ENCODE peak calls at places on chromosomes 16 and 17, in ten cellular contexts. X is head of caudate nucleus; D is NCI-H82; G is HEK293T; J is heart left ventricle; V is T-helper 1 cell; K is HT-29; M is CD8-positive, alpha-beta T cell; Q is AML-193; O is activated CD8-positive, alpha-beta memory T cell treated with anti-CD3 and anti-CD28 coated beads for 4 hours. Z is an unnamed sample.

GRCh38 chr17:69528035-69528434 is 113.5 kb downstream of the MAP2K6 start:
- DNase-seq in V (no peak), G (no peak), K (no peak), M (no peak), X (no peak), O (no peak), J (no peak), Q (no peak), D (no peak), Z (no peak)

GRCh38 chr16:56505174-56505573 is 14.7 kb downstream of the BBS2 start:
- DNase-seq in J (no peak), X (no peak), Q (no peak), O (no peak), K (no peak), M (no peak), V (no peak), G (no peak), D (no peak), Z (no peak)

GRCh38 chr17:57957120-57957850 is 2.1 kb upstream of the CUEDC1 start:
- DNase-seq in V (no peak), Q (no peak), D (no peak), O (no peak), X (no peak), G (no peak), K (no peak), M (no peak), J (peak), Z (no peak)

GRCh38 chr17:13410874-13411273 is 190.9 kb downstream of the HS3ST3A1 start:
- DNase-seq in V (no peak), J (no peak), O (no peak), Q (peak), X (no peak), K (no peak), D (no peak), G (no peak), M (no peak), Z (no peak)

GRCh38 chr17:73436966-73437365 is 125.2 kb upstream of the CDC42EP4 start:
- DNase-seq in V (no peak), Q (no peak), K (no peak), M (no peak), G (no peak), D (no peak), O (no peak), J (no peak), X (no peak), Z (no peak)

GRCh38 chr16:10609410-10609774 is 29.0 kb upstream of the EMP2 start:
- DNase-seq in D (no peak), M (no peak), O (no peak), G (no peak), Q (no peak), V (no peak), J (no peak), K (no peak), X (no peak), Z (peak)

GRCh38 chr16:56193951-56194726 is 2.9 kb downstream of the GNAO1 start:
- DNase-seq in G (peak), X (peak), O (no peak), K (no peak), J (peak), M (peak), V (peak), D (peak), Q (no peak), Z (no peak)

GRCh38 chr16:68732068-68732680 is 4.9 kb upstream of the CDH1 start:
- DNase-seq in O (no peak), D (peak), J (no peak), V (no peak), M (no peak), Q (no peak), G (peak), K (peak), X (no peak), Z (no peak)

GRCh38 chr17:82803185-82803584 is 36.6 kb downstream of the ZNF750 start:
- DNase-seq in Q (no peak), M (no peak), D (no peak), O (no peak), J (no peak), V (no peak), X (no peak), G (no peak), K (no peak), Z (no peak)

GRCh38 chr17:7591596-7591995 is 1.7 kb upstream of the SOX15 start:
- DNase-seq in J (no peak), Q (no peak), V (no peak), X (no peak), K (no peak), D (no peak), G (no peak), M (no peak), O (no peak), Z (no peak)

GRCh38 chr17:41775394-41776226 is 10.9 kb downstream of the JUP start:
- DNase-seq in K (peak), D (no peak), Q (no peak), M (no peak), O (no peak), G (no peak), X (peak), J (peak), V (no peak), Z (no peak)

GRCh38 chr17:17241656-17242055 is 4.7 kb upstream of the FLCN start:
- DNase-seq in G (no peak), Q (no peak), O (no peak), V (no peak), X (no peak), J (no peak), D (no peak), M (no peak), K (no peak), Z (no peak)

GRCh38 chr17:2897605-2898004 is 101.4 kb downstream of the RAP1GAP2 start:
- DNase-seq in M (no peak), K (no peak), D (no peak), G (no peak), O (no peak), V (no peak), Q (no peak), J (no peak), X (no peak), Z (no peak)

GRCh38 chr16:5060073-5060641 is 5.6 kb downstream of the C16orf89 start:
- DNase-seq in M (no peak), D (no peak), G (no peak), O (no peak), J (no peak), V (no peak), X (no peak), Q (no peak), K (no peak), Z (no peak)

GRCh38 chr17:12402963-12403622 is 262.6 kb upstream of the MYOCD start:
- DNase-seq in G (no peak), K (no peak), J (no peak), V (no peak), X (no peak), M (no peak), Q (no peak), D (peak), O (no peak), Z (peak)

GRCh38 chr16:1078579-1079021 is 6.1 kb downstream of the SSTR5 start:
- DNase-seq in J (no peak), G (no peak), K (peak), Q (no peak), M (no peak), O (no peak), D (peak), X (no peak), V (no peak), Z (no peak)

GRCh38 chr17:69468211-69468610 is 53.7 kb downstream of the MAP2K6 start:
- DNase-seq in M (no peak), V (no peak), X (no peak), Q (no peak), O (no peak), D (peak), K (no peak), G (no peak), J (no peak), Z (no peak)

GRCh38 chr17:11768981-11769380 is 170.7 kb downstream of the DNAH9 start:
- DNase-seq in X (no peak), V (no peak), M (no peak), Q (no peak), J (no peak), G (no peak), K (no peak), D (no peak), O (no peak), Z (no peak)

GRCh38 chr17:40097931-40098845 is 2.2 kb downstream of the NR1D1 start:
- DNase-seq in Q (peak), V (no peak), J (peak), K (peak), O (no peak), G (no peak), D (no peak), M (no peak), X (no peak), Z (peak)

GRCh38 chr16:2155091-2156024 is at the start of gene TRAF7:
- DNase-seq in G (peak), M (peak), V (peak), O (peak), X (peak), D (peak), J (peak), Q (peak), K (peak), Z (peak)

GRCh38 chr17:45341389-45342158 is 24.8 kb upstream of the MAP3K14 start:
- DNase-seq in M (no peak), G (peak), Q (no peak), K (peak), X (no peak), O (no peak), V (no peak), J (peak), D (peak), Z (peak)

GRCh38 chr17:55089955-55090573 is 121.5 kb downstream of the STXBP4 start:
- DNase-seq in D (no peak), X (peak), Q (no peak), G (no peak), M (no peak), V (peak), O (peak), J (no peak), K (peak), Z (no peak)

GRCh38 chr17:42403150-42403549 is 14.9 kb upstream of the STAT3 start:
- DNase-seq in K (no peak), V (peak), X (no peak), M (peak), J (no peak), G (no peak), D (peak), O (peak), Q (peak), Z (no peak)

GRCh38 chr16:89574681-89575246 is 794 bp upstream of the CPNE7 start:
- DNase-seq in O (no peak), Q (peak), X (no peak), J (peak), D (no peak), G (no peak), V (peak), M (peak), K (peak), Z (peak)

GRCh38 chr16:11359370-11359769 is 14.1 kb downstream of the RMI2 start:
- DNase-seq in O (no peak), G (no peak), X (no peak), J (no peak), M (no peak), Q (no peak), D (no peak), K (no peak), V (no peak), Z (no peak)

Z was measured in stromal cell of bone marrow.